ENCODE peak calls at places on chromosomes 16 and 17, in five cellular contexts. D, H, C, I and X are unnamed samples.

GRCh38 chr16:88561485-88562369 is 8.5 kb upstream of the ZC3H18 start:
- DNase-seq in D (peak), H (peak), C (peak), I (peak), X (peak)

GRCh38 chr17:6474906-6475305 is 30.7 kb downstream of the PIMREG start:
- DNase-seq in D (no peak), H (no peak), C (no peak), I (no peak), X (no peak)

GRCh38 chr16:66120656-66121055 is 245.8 kb upstream of the CDH5 start:
- DNase-seq in D (no peak), H (no peak), C (no peak), I (no peak), X (no peak)

GRCh38 chr17:46159686-46160085 is 33.5 kb downstream of the KANSL1 start:
- DNase-seq in D (no peak), H (no peak), C (no peak), I (no peak), X (no peak)

GRCh38 chr17:48153711-48154642 is 46.4 kb downstream of the SNX11 start:
- DNase-seq in D (no peak), H (no peak), C (peak), I (no peak), X (no peak)

GRCh38 chr16:72469932-72470331 is 298.0 kb upstream of the PMFBP1 start:
- DNase-seq in D (no peak), H (no peak), C (no peak), I (no peak), X (no peak)

GRCh38 chr17:80513892-80514291 is 30.7 kb upstream of the RPTOR start:
- DNase-seq in D (no peak), H (no peak), C (no peak), I (no peak), X (no peak)

GRCh38 chr17:28347261-28347891 is 10.0 kb downstream of the POLDIP2 start:
- DNase-seq in D (no peak), H (no peak), C (no peak), I (no peak), X (no peak)

GRCh38 chr17:59746849-59747445 is 39.5 kb downstream of the VMP1 start:
- DNase-seq in D (no peak), H (no peak), C (peak), I (peak), X (no peak)

GRCh38 chr17:9886141-9886930 is 18.7 kb downstream of the RCVRN start:
- DNase-seq in D (no peak), H (no peak), C (no peak), I (no peak), X (no peak)

GRCh38 chr17:4305224-4305623 is 41.4 kb upstream of the ANKFY1 start:
- DNase-seq in D (no peak), H (no peak), C (no peak), I (no peak), X (no peak)

GRCh38 chr17:1498869-1499268 is 6.4 kb upstream of the MYO1C start:
- DNase-seq in D (no peak), H (no peak), C (no peak), I (no peak), X (no peak)

GRCh38 chr17:65472602-65473001 is 88.8 kb downstream of the AXIN2 start:
- DNase-seq in D (no peak), H (no peak), C (peak), I (no peak), X (no peak)

GRCh38 chr16:52546291-52546941 is 527 bp downstream of the TOX3 start:
- DNase-seq in D (no peak), H (no peak), C (peak), I (no peak), X (no peak)

GRCh38 chr16:81711609-81712329 is 67.3 kb upstream of the PLCG2 start:
- DNase-seq in D (no peak), H (no peak), C (no peak), I (no peak), X (no peak)

GRCh38 chr17:16814439-16814838 is 124.4 kb downstream of the CCDC144A start:
- DNase-seq in D (no peak), H (no peak), C (no peak), I (no peak), X (no peak)

GRCh38 chr16:59971264-59971663 is 1237.1 kb upstream of the GOT2 start:
- DNase-seq in D (no peak), H (no peak), C (no peak), I (no peak), X (no peak)

GRCh38 chr17:50636145-50636803 is 1.6 kb downstream of the ABCC3 start:
- DNase-seq in D (no peak), H (no peak), C (no peak), I (no peak), X (no peak)

GRCh38 chr17:17757944-17758343 is 76.7 kb downstream of the RAI1 start:
- DNase-seq in D (no peak), H (no peak), C (no peak), I (peak), X (no peak)

GRCh38 chr16:80085606-80086005 is 455.2 kb upstream of the DYNLRB2 start:
- DNase-seq in D (no peak), H (no peak), C (no peak), I (no peak), X (no peak)

GRCh38 chr17:38912221-38912813 is 13.1 kb upstream of the LASP1NB start:
- DNase-seq in D (no peak), H (peak), C (no peak), I (no peak), X (no peak)